ENCODE peak calls at places on chromosomes 5 and 9, in five cellular contexts. X is uterus, O is transverse colon, A is heart right ventricle, I is ascending aorta. M is an unnamed sample.

GRCh38 chr5:156015137-156015536 is 311.8 kb upstream of the SGCD start:
- DNase-seq in I (no peak), A (no peak), X (no peak), O (no peak), M (no peak)

GRCh38 chr5:133235696-133236426 is 184.0 kb downstream of the HSPA4 start:
- DNase-seq in O (no peak), I (no peak), X (no peak), A (no peak), M (no peak)

GRCh38 chr5:103561670-103562069 is 919 bp downstream of the NUDT12 start:
- DNase-seq in X (no peak), A (no peak), O (no peak), I (no peak), M (no peak)

GRCh38 chr5:90144625-90145327 is 264.8 kb downstream of the CETN3 start:
- DNase-seq in I (no peak), X (no peak), O (no peak), A (no peak), M (no peak)

GRCh38 chr9:6904366-6904765 is 146.6 kb downstream of the KDM4C start:
- DNase-seq in I (no peak), X (no peak), A (no peak), O (no peak), M (no peak)

GRCh38 chr5:14902826-14903560 is 31.4 kb upstream of the ANKH start:
- DNase-seq in O (no peak), X (no peak), A (no peak), I (no peak), M (no peak)

GRCh38 chr9:109966643-109967368 is 186.8 kb downstream of the PALM2AKAP2 start:
- DNase-seq in O (no peak), A (no peak), X (no peak), I (no peak), M (no peak)

GRCh38 chr5:9554122-9554521 is 8.2 kb upstream of the SEMA5A start:
- DNase-seq in X (no peak), A (no peak), O (no peak), I (no peak), M (no peak)

GRCh38 chr5:147539053-147539452 is 29.2 kb upstream of the DPYSL3 start:
- DNase-seq in O (no peak), X (no peak), A (no peak), I (no peak), M (peak; percentile 36)

GRCh38 chr5:104843822-104844221 is 1281.2 kb upstream of the NUDT12 start:
- DNase-seq in I (no peak), A (no peak), O (no peak), X (no peak), M (no peak)

GRCh38 chr5:60483046-60483445 is 216.9 kb downstream of the DEPDC1B start:
- DNase-seq in O (no peak), X (no peak), A (no peak), I (no peak), M (no peak)

GRCh38 chr5:81750308-81751008 is 439 bp downstream of the SSBP2 start:
- DNase-seq in X (no peak), I (no peak), O (peak; percentile 32), A (no peak), M (no peak)

GRCh38 chr5:154481584-154482381 is 3.8 kb upstream of the HAND1 start:
- DNase-seq in O (no peak), I (no peak), A (no peak), X (no peak), M (no peak)

GRCh38 chr5:98639258-98639657 is 134.2 kb upstream of the RGMB start:
- DNase-seq in O (no peak), I (no peak), A (no peak), X (no peak), M (no peak)

GRCh38 chr9:6645153-6646027 is at the start of gene GLDC:
- DNase-seq in X (no peak), I (peak; percentile 66), A (peak; percentile 29), O (peak; percentile 62), M (no peak)

GRCh38 chr9:137318976-137319375 is 16.9 kb upstream of the NRARP start:
- DNase-seq in A (peak; percentile 81), X (peak; percentile 31), O (no peak), I (peak; percentile 74), M (no peak)

GRCh38 chr5:16593013-16593412 is 23.8 kb downstream of the RETREG1 start:
- DNase-seq in A (no peak), I (no peak), X (no peak), O (no peak), M (no peak)

GRCh38 chr9:83432104-83432627 is 106.0 kb downstream of the FRMD3 start:
- DNase-seq in X (peak; percentile 70), I (peak; percentile 92), A (peak; percentile 81), O (peak; percentile 77), M (peak; percentile 98)

GRCh38 chr5:84682531-84682930 is 297.9 kb upstream of the EDIL3 start:
- DNase-seq in O (no peak), A (no peak), X (no peak), I (no peak), M (no peak)

GRCh38 chr9:127397722-127398647 is 1.0 kb downstream of the SLC2A8 start:
- DNase-seq in O (peak; percentile 57), X (peak; percentile 48), A (peak; percentile 60), I (peak; percentile 75), M (peak; percentile 65)

GRCh38 chr9:9556865-9557803 is 1055.7 kb downstream of the PTPRD start:
- DNase-seq in O (no peak), X (no peak), A (no peak), I (no peak), M (no peak)

GRCh38 chr9:101479337-101480045 is 43.9 kb upstream of the ALDOB start:
- DNase-seq in X (no peak), O (peak; percentile 75), I (no peak), A (no peak), M (no peak)

GRCh38 chr5:78899922-78900362 is 85.2 kb downstream of the ARSB start:
- DNase-seq in A (no peak), I (no peak), O (peak; percentile 61), X (no peak), M (no peak)

DNA sequence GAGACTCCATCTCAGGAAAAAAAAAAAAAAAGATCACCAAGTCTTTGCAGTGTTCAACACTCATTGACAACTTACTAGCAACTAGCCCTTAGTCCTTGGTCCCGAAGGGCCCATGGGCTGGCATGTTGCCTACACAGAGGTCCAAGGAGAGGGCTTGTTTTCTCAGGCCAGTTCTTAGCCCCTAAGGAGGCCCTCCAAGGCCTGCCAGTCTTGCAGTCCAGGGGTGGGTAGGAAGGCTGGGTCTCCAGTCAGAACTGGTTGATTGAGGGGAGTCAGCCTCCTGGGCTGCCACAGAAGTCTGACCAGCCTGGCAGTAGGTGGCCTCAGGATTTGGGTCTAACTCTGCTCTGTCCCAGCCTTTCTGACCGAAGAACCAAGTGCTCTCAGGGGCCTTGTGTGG is 32.7 kb downstream of the IER5L start:
- DNase-seq in X (no peak), A (no peak), I (no peak), O (no peak), M (no peak)
- H3K4me1 ChIP-seq in X (peaks cover 40% of the 10 kb centered on the region), A (peaks cover 78% of the 10 kb centered on the region), I (peaks cover 69% of the 10 kb centered on the region), O (peaks cover 60% of the 10 kb centered on the region), M (peaks cover 70% of the 10 kb centered on the region)

GRCh38 chr5:71457106-71457505 is 1.7 kb downstream of the BDP1 start:
- DNase-seq in X (no peak), I (no peak), A (no peak), O (no peak), M (no peak)

GRCh38 chr5:71452876-71453275 is 2.6 kb upstream of the BDP1 start:
- DNase-seq in O (no peak), I (no peak), X (no peak), A (no peak), M (no peak)

GRCh38 chr5:71456362-71456743 is 902 bp downstream of the BDP1 start:
- DNase-seq in I (no peak), A (no peak), X (no peak), O (no peak), M (no peak)

GRCh38 chr5:71454913-71455312 is 538 bp upstream of the BDP1 start:
- DNase-seq in I (no peak), O (no peak), A (no peak), X (no peak), M (no peak)

GRCh38 chr5:71455427-71456361 is at the start of gene BDP1:
- DNase-seq in O (peak; percentile 98), I (peak; percentile 98), A (peak; percentile 97), X (peak; percentile 96), M (peak; percentile 96)
- TF ChIP-seq CTCF in O (peak; percentile 50), I (peak; percentile 30), A (peak; percentile 23), X (peak; percentile 21), M (peak; percentile 32)

GRCh38 chr5:19479562-19479961 is 508.4 kb downstream of the CDH18 start:
- DNase-seq in X (no peak), I (no peak), A (no peak), O (no peak), M (no peak)
- H3K4me1 ChIP-seq in X (no peaks in the 10 kb centered on the region), I (no peaks in the 10 kb centered on the region), A (no peaks in the 10 kb centered on the region), O (no peaks in the 10 kb centered on the region), M (no peaks in the 10 kb centered on the region)

DNA sequence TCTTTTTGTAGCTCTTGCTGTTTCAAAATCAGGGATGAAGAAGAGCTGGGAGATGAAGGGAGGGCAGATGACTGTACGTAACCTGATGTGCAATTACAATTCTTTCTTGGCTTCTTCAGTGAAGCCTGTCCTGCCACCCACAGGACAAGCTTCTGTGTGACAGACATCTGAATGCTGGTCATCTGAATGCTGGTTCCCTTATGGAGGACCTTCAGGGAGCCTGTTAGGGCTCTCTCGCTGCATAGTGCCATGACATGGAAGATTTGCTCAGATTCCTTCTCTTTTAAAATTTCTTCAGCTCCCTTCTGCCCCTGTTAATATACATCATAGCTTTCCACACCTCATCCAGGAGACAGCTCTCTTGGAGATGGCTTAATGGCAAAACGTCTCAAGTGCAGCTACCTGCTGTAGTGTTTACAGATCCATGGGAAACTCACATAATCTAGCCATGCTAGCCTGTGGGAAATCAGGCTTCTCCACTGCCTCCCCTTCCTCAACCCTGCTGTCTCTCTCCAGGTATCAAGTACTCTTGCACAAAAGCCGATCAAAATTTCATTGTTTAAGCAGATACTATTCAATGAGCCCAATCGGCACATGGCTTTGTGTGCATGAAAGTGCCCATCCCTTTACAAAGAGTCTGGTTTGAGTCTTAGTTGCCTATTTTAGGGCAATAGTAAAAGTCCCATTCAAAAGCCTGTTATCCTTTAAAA is 134.6 kb downstream of the RAB3C start:
- DNase-seq in I (no peak), O (no peak), A (no peak), X (no peak), M (no peak)
- TF ChIP-seq CTCF in I (no peak), O (no peak), A (no peak), X (no peak), M (no peak)

GRCh38 chr5:62373382-62373781 is 30.3 kb downstream of the DIMT1 start:
- DNase-seq in X (no peak), O (no peak), A (no peak), I (no peak), M (no peak)
- H3K4me1 ChIP-seq in X (no peaks in the 10 kb centered on the region), O (no peaks in the 10 kb centered on the region), A (no peaks in the 10 kb centered on the region), I (no peaks in the 10 kb centered on the region), M (no peaks in the 10 kb centered on the region)